ENCODE peak calls at places on chromosomes 3 and 15, in eight cellular contexts. S, O, C, G, J, D, P and K are unnamed samples.
A peak's percentile ranks its signal among the peaks of the same experiment; 100 is the strongest.

GRCh38 chr3:140816804-140817203 is 124.8 kb upstream of the SLC25A36 start:
- DNase-seq in S (no peak), O (no peak), C (no peak), G (no peak), J (no peak), D (no peak), P (no peak), K (no peak)

GRCh38 chr15:85014932-85015331 is 33.3 kb downstream of the PDE8A start:
- DNase-seq in S (no peak), O (no peak), C (no peak), G (no peak), J (no peak), D (no peak), P (no peak), K (no peak)

GRCh38 chr3:17730318-17730967 is 12.0 kb downstream of the TBC1D5 start:
- DNase-seq in S (peak; percentile 3), O (no peak), C (no peak), G (no peak), J (no peak), D (no peak), P (no peak), K (peak; percentile 41)

GRCh38 chr15:101489633-101490407 is at the start of gene PCSK6:
- DNase-seq in S (no peak), O (no peak), C (no peak), G (peak; percentile 31), J (no peak), D (no peak), P (no peak), K (no peak)

GRCh38 chr15:69805248-69805953 is 292.3 kb downstream of the TLE3 start:
- DNase-seq in S (no peak), O (no peak), C (no peak), G (no peak), J (no peak), D (no peak), P (no peak), K (no peak)

GRCh38 chr3:108485146-108485545 is 25.2 kb downstream of the MYH15 start:
- DNase-seq in S (no peak), O (no peak), C (no peak), G (no peak), J (peak; percentile 52), D (no peak), P (no peak), K (no peak)

GRCh38 chr15:77606142-77607034 is 26.3 kb downstream of the LINGO1 start:
- DNase-seq in S (no peak), O (no peak), C (no peak), G (no peak), J (no peak), D (no peak), P (no peak), K (peak; percentile 16)

GRCh38 chr15:74709011-74709410 is 13.2 kb upstream of the EDC3 start:
- DNase-seq in S (peak; percentile 38), O (no peak), C (no peak), G (no peak), J (no peak), D (no peak), P (no peak), K (peak; percentile 12)

GRCh38 chr3:172746476-172746875 is 4.0 kb upstream of the ECT2 start:
- DNase-seq in S (no peak), O (no peak), C (no peak), G (no peak), J (no peak), D (no peak), P (no peak), K (peak; percentile 26)

GRCh38 chr3:107664614-107665013 is 141.9 kb downstream of the BBX start:
- DNase-seq in S (no peak), O (no peak), C (no peak), G (no peak), J (no peak), D (no peak), P (no peak), K (no peak)

GRCh38 chr3:187291001-187291511 is 481 bp downstream of the MASP1 start:
- DNase-seq in S (peak; percentile 71), O (no peak), C (no peak), G (no peak), J (peak; percentile 43), D (no peak), P (no peak), K (peak; percentile 71)

GRCh38 chr15:69393831-69394491 is 20.2 kb upstream of the KIF23 start:
- DNase-seq in S (no peak), O (no peak), C (no peak), G (peak; percentile 42), J (no peak), D (no peak), P (no peak), K (no peak)

GRCh38 chr3:77179762-77180161 is 139.9 kb downstream of the ROBO2 start:
- DNase-seq in S (no peak), O (no peak), C (no peak), G (no peak), J (no peak), D (no peak), P (no peak), K (no peak)

GRCh38 chr3:171173732-171174131 is 147.2 kb upstream of the SLC2A2 start:
- DNase-seq in S (no peak), O (peak; percentile 62), C (peak; percentile 86), G (no peak), J (peak; percentile 89), D (peak; percentile 51), P (peak; percentile 86), K (no peak)

GRCh38 chr3:100637197-100637631 is 27.8 kb downstream of the ADGRG7 start:
- DNase-seq in S (no peak), O (no peak), C (no peak), G (peak; percentile 62), J (no peak), D (no peak), P (no peak), K (peak; percentile 17)

GRCh38 chr3:194212869-194213320 is 76.9 kb downstream of the HES1 start:
- DNase-seq in S (no peak), O (no peak), C (no peak), G (no peak), J (no peak), D (no peak), P (no peak), K (no peak)
- H3K4me3 ChIP-seq in S (no peak overlapping the region), O (no peak overlapping the region), C (no peak overlapping the region), G (no peak overlapping the region), J (no peak overlapping the region), D (no peak overlapping the region), P (no peak overlapping the region), K (no peak overlapping the region)

DNA sequence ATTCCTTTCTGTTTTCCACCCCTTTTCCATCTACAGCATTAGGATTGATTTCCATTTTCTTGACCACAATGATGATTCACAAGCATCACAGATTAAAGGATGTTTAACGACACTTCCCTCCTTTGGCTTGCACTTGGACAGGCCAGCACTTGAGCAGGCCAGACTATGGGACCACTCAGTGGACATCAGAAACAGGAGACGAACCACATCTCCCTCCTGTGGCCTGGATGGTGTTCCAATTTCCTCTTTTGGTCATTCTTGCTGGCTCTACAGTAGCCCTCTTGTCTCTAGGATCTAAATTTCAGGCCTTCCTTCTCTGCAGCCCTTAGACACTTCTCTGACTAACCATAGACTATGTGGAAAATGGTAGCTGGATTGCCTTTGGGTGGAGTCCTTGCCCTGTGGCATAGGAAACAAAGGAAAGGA is 78.8 kb upstream of the BOC start:
- DNase-seq in S (peak; percentile 50), O (no peak), C (no peak), G (no peak), J (no peak), D (no peak), P (no peak), K (peak; percentile 56)
- TF ChIP-seq CTCF in S (peak; percentile 15), O (no peak), C (no peak), G (no peak), J (no peak), D (no peak), P (no peak), K (peak; percentile 4)

GRCh38 chr15:63347074-63347859 is 34.4 kb downstream of the CA12 start:
- DNase-seq in S (no peak), O (no peak), C (no peak), G (no peak), J (no peak), D (no peak), P (no peak), K (peak; percentile 48)

GRCh38 chr15:63349621-63350020 is 32.0 kb downstream of the CA12 start:
- DNase-seq in S (no peak), O (no peak), C (no peak), G (no peak), J (no peak), D (no peak), P (no peak), K (no peak)

GRCh38 chr15:63350178-63350621 is 31.4 kb downstream of the CA12 start:
- DNase-seq in S (no peak), O (no peak), C (no peak), G (no peak), J (no peak), D (no peak), P (no peak), K (peak; percentile 85)

GRCh38 chr15:63349156-63349555 is 32.5 kb downstream of the CA12 start:
- DNase-seq in S (no peak), O (no peak), C (peak; percentile 54), G (no peak), J (no peak), D (no peak), P (no peak), K (no peak)

GRCh38 chr15:63348392-63348791 is 33.3 kb downstream of the CA12 start:
- DNase-seq in S (no peak), O (peak; percentile 64), C (peak; percentile 65), G (peak; percentile 41), J (peak; percentile 66), D (peak; percentile 52), P (no peak), K (peak; percentile 83)
- H3K4me3 ChIP-seq in S (no peak overlapping the region), O (no peak overlapping the region), C (no peak overlapping the region), G (no peak overlapping the region), J (no peak overlapping the region), D (no peak overlapping the region), P (no peak overlapping the region), K (no peak overlapping the region)

GRCh38 chr15:66138096-66138783 is 115.3 kb downstream of the MEGF11 start:
- DNase-seq in S (no peak), O (no peak), C (peak; percentile 55), G (no peak), J (no peak), D (no peak), P (no peak), K (no peak)

GRCh38 chr15:66145242-66146182 is 108.0 kb downstream of the MEGF11 start:
- DNase-seq in S (no peak), O (no peak), C (no peak), G (no peak), J (no peak), D (no peak), P (no peak), K (no peak)

GRCh38 chr15:66139816-66140215 is 113.7 kb downstream of the MEGF11 start:
- DNase-seq in S (no peak), O (no peak), C (no peak), G (no peak), J (no peak), D (no peak), P (no peak), K (no peak)

GRCh38 chr15:66138882-66139281 is 114.7 kb downstream of the MEGF11 start:
- DNase-seq in S (no peak), O (no peak), C (no peak), G (no peak), J (no peak), D (no peak), P (no peak), K (peak; percentile 1)

DNA sequence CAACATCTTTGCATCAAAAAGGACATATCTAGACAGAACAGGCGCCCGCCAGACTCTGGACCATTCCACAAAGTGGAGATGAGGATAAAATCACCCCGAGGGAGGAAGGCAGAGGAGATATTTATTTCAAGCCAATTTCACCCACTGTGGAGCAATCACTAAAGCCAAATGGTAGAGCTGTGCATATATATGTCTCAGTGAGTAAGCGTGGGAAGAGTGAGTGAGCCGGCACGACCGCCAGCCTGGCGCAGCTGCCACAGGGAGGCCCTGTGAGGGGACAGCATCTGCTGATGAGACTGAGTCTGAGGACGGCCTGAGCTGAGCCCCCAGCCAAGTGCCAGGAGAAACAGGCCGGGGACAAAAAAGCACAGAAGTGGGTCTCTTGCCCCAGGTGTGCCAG is 111.2 kb downstream of the MEGF11 start:
- DNase-seq in S (no peak), O (no peak), C (no peak), G (no peak), J (peak; percentile 61), D (no peak), P (no peak), K (no peak)
- TF ChIP-seq CTCF in S (no peak), O (no peak), C (no peak), G (no peak), J (no peak), D (no peak), P (no peak), K (no peak)